ENCODE peak calls at places on chromosome 12, in six cellular contexts. One of them, this sample, is unnamed.

GRCh38 chr12:106248177-106248848 is 493 bp upstream of the CKAP4 start:
- DNase-seq in SK-N-SH: no peak
- DNase-seq in HepG2: peak
- DNase-seq in HCT116: no peak
- DNase-seq in K562: no peak
- DNase-seq in H1: peak
- DNase-seq in this sample: no peak

GRCh38 chr12:104177663-104178501 is 37.7 kb upstream of the TXNRD1 start:
- DNase-seq in SK-N-SH: peak
- DNase-seq in HepG2: peak
- DNase-seq in HCT116: peak
- DNase-seq in K562: peak
- DNase-seq in H1: peak
- DNase-seq in this sample: no peak

GRCh38 chr12:95633049-95633545 is 81.8 kb upstream of the USP44 start:
- DNase-seq in SK-N-SH: no peak
- DNase-seq in HepG2: peak
- DNase-seq in HCT116: peak
- DNase-seq in K562: no peak
- DNase-seq in H1: no peak
- DNase-seq in this sample: no peak

GRCh38 chr12:57700317-57700716 is 6.4 kb downstream of the OS9 start:
- DNase-seq in SK-N-SH: no peak
- DNase-seq in HepG2: no peak
- DNase-seq in HCT116: no peak
- DNase-seq in K562: no peak
- DNase-seq in H1: no peak
- DNase-seq in this sample: no peak

GRCh38 chr12:127373572-127373971 is 893.4 kb upstream of the TMEM132C start:
- DNase-seq in SK-N-SH: no peak
- DNase-seq in HepG2: no peak
- DNase-seq in HCT116: no peak
- DNase-seq in K562: no peak
- DNase-seq in H1: no peak
- DNase-seq in this sample: no peak

GRCh38 chr12:81162725-81163124 is 84.8 kb downstream of the ACSS3 start:
- DNase-seq in SK-N-SH: no peak
- DNase-seq in HepG2: no peak
- DNase-seq in HCT116: no peak
- DNase-seq in K562: no peak
- DNase-seq in H1: no peak
- DNase-seq in this sample: no peak

GRCh38 chr12:12398026-12398859 is 41.4 kb downstream of the BORCS5 start:
- DNase-seq in SK-N-SH: no peak
- DNase-seq in HepG2: peak
- DNase-seq in HCT116: no peak
- DNase-seq in K562: no peak
- DNase-seq in H1: no peak
- DNase-seq in this sample: no peak

GRCh38 chr12:20631711-20632110 is 63.4 kb upstream of the SLCO1C1 start:
- DNase-seq in SK-N-SH: no peak
- DNase-seq in HepG2: no peak
- DNase-seq in HCT116: no peak
- DNase-seq in K562: no peak
- DNase-seq in H1: no peak
- DNase-seq in this sample: no peak

GRCh38 chr12:123037791-123038190 is 57.3 kb downstream of the ARL6IP4 start:
- DNase-seq in SK-N-SH: no peak
- DNase-seq in HepG2: no peak
- DNase-seq in HCT116: no peak
- DNase-seq in K562: no peak
- DNase-seq in H1: no peak
- DNase-seq in this sample: no peak

GRCh38 chr12:29980304-29980703 is 196.6 kb upstream of the TMTC1 start:
- DNase-seq in SK-N-SH: no peak
- DNase-seq in HepG2: no peak
- DNase-seq in HCT116: no peak
- DNase-seq in K562: no peak
- DNase-seq in H1: no peak
- DNase-seq in this sample: no peak

GRCh38 chr12:110591508-110592051 is 8.5 kb upstream of the PPTC7 start:
- DNase-seq in SK-N-SH: no peak
- DNase-seq in HepG2: peak
- DNase-seq in HCT116: no peak
- DNase-seq in K562: no peak
- DNase-seq in H1: no peak
- DNase-seq in this sample: no peak

GRCh38 chr12:82019533-82019932 is 260.4 kb upstream of the PPFIA2 start:
- DNase-seq in SK-N-SH: no peak
- DNase-seq in HepG2: no peak
- DNase-seq in HCT116: no peak
- DNase-seq in K562: no peak
- DNase-seq in H1: no peak
- DNase-seq in this sample: no peak

GRCh38 chr12:69092137-69092536 is 147.2 kb upstream of the CPSF6 start:
- DNase-seq in SK-N-SH: no peak
- DNase-seq in HepG2: no peak
- DNase-seq in HCT116: no peak
- DNase-seq in K562: no peak
- DNase-seq in H1: no peak
- DNase-seq in this sample: no peak

GRCh38 chr12:109678732-109679131 is 34.9 kb upstream of the FAM222A start:
- DNase-seq in SK-N-SH: peak
- DNase-seq in HepG2: no peak
- DNase-seq in HCT116: no peak
- DNase-seq in K562: no peak
- DNase-seq in H1: no peak
- DNase-seq in this sample: no peak

GRCh38 chr12:132766380-132767085 is 4.9 kb upstream of the ANKLE2 start:
- DNase-seq in SK-N-SH: no peak
- DNase-seq in HepG2: no peak
- DNase-seq in HCT116: no peak
- DNase-seq in K562: no peak
- DNase-seq in H1: no peak
- DNase-seq in this sample: no peak
- TF ChIP-seq YY1 in SK-N-SH: no peak
- TF ChIP-seq YY1 in HepG2: no peak
- TF ChIP-seq YY1 in HCT116: no peak
- TF ChIP-seq YY1 in K562: no peak
- TF ChIP-seq YY1 in H1: no peak
- TF ChIP-seq YY1 in this sample: no peak

GRCh38 chr12:88084210-88084609 is 55.0 kb upstream of the C12orf50 start:
- DNase-seq in SK-N-SH: no peak
- DNase-seq in HepG2: no peak
- DNase-seq in HCT116: no peak
- DNase-seq in K562: no peak
- DNase-seq in H1: no peak
- DNase-seq in this sample: no peak

GRCh38 chr12:88083634-88084033 is 54.4 kb upstream of the C12orf50 start:
- DNase-seq in SK-N-SH: no peak
- DNase-seq in HepG2: no peak
- DNase-seq in HCT116: no peak
- DNase-seq in K562: no peak
- DNase-seq in H1: no peak
- DNase-seq in this sample: no peak

DNA sequence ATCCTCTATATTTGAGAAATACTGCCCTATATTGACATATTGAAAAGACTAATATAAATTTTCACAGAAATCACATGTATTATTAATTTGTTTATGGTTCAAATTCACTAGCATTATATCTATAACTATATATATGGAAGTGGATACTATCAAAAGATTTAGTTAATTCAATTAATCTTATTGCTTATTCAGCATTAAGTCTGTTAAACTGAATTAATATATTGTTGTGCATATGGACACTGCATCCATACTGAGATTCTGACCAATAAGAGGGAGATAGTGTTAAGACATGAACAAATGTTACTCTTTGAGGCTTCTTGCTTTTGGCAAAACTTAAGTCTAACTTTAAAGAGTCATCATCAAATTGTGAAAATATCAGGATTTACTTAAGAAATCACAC is 52.0 kb upstream of the C12orf50 start:
- DNase-seq in SK-N-SH: no peak
- DNase-seq in HepG2: no peak
- DNase-seq in HCT116: no peak
- DNase-seq in K562: no peak
- DNase-seq in H1: no peak
- DNase-seq in this sample: no peak
- TF ChIP-seq YY1 in SK-N-SH: no peak
- TF ChIP-seq YY1 in HepG2: no peak
- TF ChIP-seq YY1 in HCT116: no peak
- TF ChIP-seq YY1 in K562: no peak
- TF ChIP-seq YY1 in H1: no peak
- TF ChIP-seq YY1 in this sample: no peak

GRCh38 chr12:1790470-1790869 is 29.9 kb upstream of the LRTM2 start:
- DNase-seq in SK-N-SH: peak
- DNase-seq in HepG2: no peak
- DNase-seq in HCT116: no peak
- DNase-seq in K562: no peak
- DNase-seq in H1: peak
- DNase-seq in this sample: no peak
- TF ChIP-seq YY1 in SK-N-SH: no peak
- TF ChIP-seq YY1 in HepG2: no peak
- TF ChIP-seq YY1 in HCT116: no peak
- TF ChIP-seq YY1 in K562: no peak
- TF ChIP-seq YY1 in H1: no peak
- TF ChIP-seq YY1 in this sample: no peak

GRCh38 chr12:113480336-113480688 is 8.6 kb upstream of the LHX5 start:
- DNase-seq in SK-N-SH: no peak
- DNase-seq in HepG2: no peak
- DNase-seq in HCT116: no peak
- DNase-seq in K562: no peak
- DNase-seq in H1: no peak
- DNase-seq in this sample: no peak
- TF ChIP-seq YY1 in SK-N-SH: no peak
- TF ChIP-seq YY1 in HepG2: no peak
- TF ChIP-seq YY1 in HCT116: no peak
- TF ChIP-seq YY1 in K562: no peak
- TF ChIP-seq YY1 in H1: no peak
- TF ChIP-seq YY1 in this sample: no peak

GRCh38 chr12:5794156-5794555 is 150.9 kb downstream of the ANO2 start:
- DNase-seq in SK-N-SH: no peak
- DNase-seq in HepG2: no peak
- DNase-seq in HCT116: no peak
- DNase-seq in K562: no peak
- DNase-seq in H1: no peak
- DNase-seq in this sample: no peak
- TF ChIP-seq YY1 in SK-N-SH: no peak
- TF ChIP-seq YY1 in HepG2: no peak
- TF ChIP-seq YY1 in HCT116: no peak
- TF ChIP-seq YY1 in K562: no peak
- TF ChIP-seq YY1 in H1: no peak
- TF ChIP-seq YY1 in this sample: no peak

GRCh38 chr12:117825827-117826226 is 143.0 kb downstream of the KSR2 start:
- DNase-seq in SK-N-SH: no peak
- DNase-seq in HepG2: no peak
- DNase-seq in HCT116: no peak
- DNase-seq in K562: no peak
- DNase-seq in H1: no peak
- DNase-seq in this sample: no peak
- TF ChIP-seq YY1 in SK-N-SH: no peak
- TF ChIP-seq YY1 in HepG2: no peak
- TF ChIP-seq YY1 in HCT116: no peak
- TF ChIP-seq YY1 in K562: no peak
- TF ChIP-seq YY1 in H1: no peak
- TF ChIP-seq YY1 in this sample: no peak

DNA sequence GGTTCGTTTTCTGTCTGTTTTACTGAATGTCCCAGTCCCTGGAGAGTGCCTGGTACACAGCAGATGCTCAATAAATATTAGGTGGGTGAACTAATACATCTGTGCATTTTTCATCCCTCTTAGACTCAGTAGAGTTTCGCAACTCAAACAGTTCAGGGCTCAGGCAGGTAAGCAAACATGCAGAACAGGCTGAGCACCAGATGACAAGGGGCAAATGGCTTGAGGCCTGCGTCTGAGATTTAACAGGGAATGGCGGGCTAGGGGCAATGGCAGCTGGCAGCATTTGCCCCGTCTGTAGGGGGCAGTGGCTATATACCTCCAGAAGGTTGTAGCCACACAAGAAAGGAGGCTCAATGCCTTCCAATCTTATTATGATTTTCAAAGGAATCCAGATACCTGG is 8.6 kb upstream of the RAN start:
- DNase-seq in SK-N-SH: no peak
- DNase-seq in HepG2: peak
- DNase-seq in HCT116: no peak
- DNase-seq in K562: no peak
- DNase-seq in H1: no peak
- DNase-seq in this sample: no peak
- TF ChIP-seq YY1 in SK-N-SH: no peak
- TF ChIP-seq YY1 in HepG2: peak
- TF ChIP-seq YY1 in HCT116: no peak
- TF ChIP-seq YY1 in K562: no peak
- TF ChIP-seq YY1 in H1: no peak
- TF ChIP-seq YY1 in this sample: no peak

GRCh38 chr12:132559652-132560420 is 50.5 kb downstream of the LRCOL1 start:
- DNase-seq in SK-N-SH: peak
- DNase-seq in HepG2: peak
- DNase-seq in HCT116: peak
- DNase-seq in K562: peak
- DNase-seq in H1: peak
- DNase-seq in this sample: peak
- TF ChIP-seq YY1 in SK-N-SH: no peak
- TF ChIP-seq YY1 in HepG2: peak
- TF ChIP-seq YY1 in HCT116: no peak
- TF ChIP-seq YY1 in K562: no peak
- TF ChIP-seq YY1 in H1: no peak
- TF ChIP-seq YY1 in this sample: no peak

GRCh38 chr12:28507055-28507454 is 316.8 kb downstream of the CCDC91 start:
- DNase-seq in SK-N-SH: no peak
- DNase-seq in HepG2: no peak
- DNase-seq in HCT116: no peak
- DNase-seq in K562: no peak
- DNase-seq in H1: no peak
- DNase-seq in this sample: no peak
- TF ChIP-seq YY1 in SK-N-SH: no peak
- TF ChIP-seq YY1 in HepG2: no peak
- TF ChIP-seq YY1 in HCT116: no peak
- TF ChIP-seq YY1 in K562: no peak
- TF ChIP-seq YY1 in H1: no peak
- TF ChIP-seq YY1 in this sample: no peak

GRCh38 chr12:108641446-108642268 is 8.0 kb upstream of the SELPLG start:
- DNase-seq in SK-N-SH: no peak
- DNase-seq in HepG2: no peak
- DNase-seq in HCT116: no peak
- DNase-seq in K562: no peak
- DNase-seq in H1: no peak
- DNase-seq in this sample: no peak

GRCh38 chr12:108642269-108642870 is 8.7 kb upstream of the SELPLG start:
- DNase-seq in SK-N-SH: no peak
- DNase-seq in HepG2: no peak
- DNase-seq in HCT116: no peak
- DNase-seq in K562: no peak
- DNase-seq in H1: no peak
- DNase-seq in this sample: no peak

GRCh38 chr12:108642899-108643654 is 9.4 kb upstream of the SELPLG start:
- DNase-seq in SK-N-SH: no peak
- DNase-seq in HepG2: no peak
- DNase-seq in HCT116: no peak
- DNase-seq in K562: no peak
- DNase-seq in H1: no peak
- DNase-seq in this sample: no peak

GRCh38 chr12:108638997-108639822 is 5.5 kb upstream of the SELPLG start:
- DNase-seq in SK-N-SH: no peak
- DNase-seq in HepG2: no peak
- DNase-seq in HCT116: no peak
- DNase-seq in K562: no peak
- DNase-seq in H1: no peak
- DNase-seq in this sample: no peak

GRCh38 chr12:108640802-108641445 is 7.2 kb upstream of the SELPLG start:
- DNase-seq in SK-N-SH: peak
- DNase-seq in HepG2: no peak
- DNase-seq in HCT116: no peak
- DNase-seq in K562: peak
- DNase-seq in H1: no peak
- DNase-seq in this sample: no peak
- TF ChIP-seq YY1 in SK-N-SH: no peak
- TF ChIP-seq YY1 in HepG2: no peak
- TF ChIP-seq YY1 in HCT116: no peak
- TF ChIP-seq YY1 in K562: no peak
- TF ChIP-seq YY1 in H1: no peak
- TF ChIP-seq YY1 in this sample: no peak